ENCODE peak calls at places on chromosomes 7 and 10, in seven cellular contexts. One of them, this sample, is unnamed. For H3K4me1, the result is how much of the 10 kb centered on the place peaks cover.

GRCh38 chr10:79020605-79021004 is 48.2 kb upstream of the ZMIZ1 start:
- DNase-seq in A549: no peak
- DNase-seq in uterus: no peak
- DNase-seq in adrenal gland: no peak
- DNase-seq in esophagus squamous epithelium: no peak
- DNase-seq in testis: no peak
- DNase-seq in heart left ventricle: no peak
- DNase-seq in this sample: no peak

GRCh38 chr10:87952612-87953011 is 89.2 kb downstream of the PTEN start:
- DNase-seq in A549: no peak
- DNase-seq in uterus: no peak
- DNase-seq in adrenal gland: no peak
- DNase-seq in esophagus squamous epithelium: no peak
- DNase-seq in testis: no peak
- DNase-seq in heart left ventricle: no peak
- DNase-seq in this sample: no peak

GRCh38 chr10:5817322-5818047 is 4.3 kb upstream of the GDI2 start:
- DNase-seq in A549: no peak
- DNase-seq in uterus: no peak
- DNase-seq in adrenal gland: no peak
- DNase-seq in esophagus squamous epithelium: no peak
- DNase-seq in testis: no peak
- DNase-seq in heart left ventricle: no peak
- DNase-seq in this sample: no peak

GRCh38 chr7:80934286-80934685 is 15.4 kb upstream of the SEMA3C start:
- DNase-seq in A549: no peak
- DNase-seq in uterus: no peak
- DNase-seq in adrenal gland: no peak
- DNase-seq in esophagus squamous epithelium: no peak
- DNase-seq in testis: no peak
- DNase-seq in heart left ventricle: no peak
- DNase-seq in this sample: no peak

GRCh38 chr10:2508971-2509605 is 558.3 kb upstream of the PFKP start:
- DNase-seq in A549: no peak
- DNase-seq in uterus: no peak
- DNase-seq in adrenal gland: no peak
- DNase-seq in esophagus squamous epithelium: no peak
- DNase-seq in testis: no peak
- DNase-seq in heart left ventricle: no peak
- DNase-seq in this sample: no peak

GRCh38 chr7:32381024-32381601 is 109.1 kb downstream of the LSM5 start:
- DNase-seq in A549: no peak
- DNase-seq in uterus: no peak
- DNase-seq in adrenal gland: no peak
- DNase-seq in esophagus squamous epithelium: no peak
- DNase-seq in testis: no peak
- DNase-seq in heart left ventricle: no peak
- DNase-seq in this sample: peak

GRCh38 chr7:32299133-32299702 is 191.0 kb downstream of the LSM5 start:
- DNase-seq in A549: peak
- DNase-seq in uterus: peak
- DNase-seq in adrenal gland: peak
- DNase-seq in esophagus squamous epithelium: no peak
- DNase-seq in testis: peak
- DNase-seq in heart left ventricle: peak
- DNase-seq in this sample: no peak

GRCh38 chr7:44280993-44281721 is 44.2 kb downstream of the CAMK2B start:
- DNase-seq in A549: no peak
- DNase-seq in uterus: peak
- DNase-seq in adrenal gland: peak
- DNase-seq in esophagus squamous epithelium: no peak
- DNase-seq in testis: no peak
- DNase-seq in heart left ventricle: peak
- DNase-seq in this sample: no peak

GRCh38 chr10:73209705-73210104 is 37.4 kb downstream of the DNAJC9 start:
- DNase-seq in A549: no peak
- DNase-seq in uterus: no peak
- DNase-seq in adrenal gland: no peak
- DNase-seq in esophagus squamous epithelium: no peak
- DNase-seq in testis: no peak
- DNase-seq in heart left ventricle: no peak
- DNase-seq in this sample: no peak

DNA sequence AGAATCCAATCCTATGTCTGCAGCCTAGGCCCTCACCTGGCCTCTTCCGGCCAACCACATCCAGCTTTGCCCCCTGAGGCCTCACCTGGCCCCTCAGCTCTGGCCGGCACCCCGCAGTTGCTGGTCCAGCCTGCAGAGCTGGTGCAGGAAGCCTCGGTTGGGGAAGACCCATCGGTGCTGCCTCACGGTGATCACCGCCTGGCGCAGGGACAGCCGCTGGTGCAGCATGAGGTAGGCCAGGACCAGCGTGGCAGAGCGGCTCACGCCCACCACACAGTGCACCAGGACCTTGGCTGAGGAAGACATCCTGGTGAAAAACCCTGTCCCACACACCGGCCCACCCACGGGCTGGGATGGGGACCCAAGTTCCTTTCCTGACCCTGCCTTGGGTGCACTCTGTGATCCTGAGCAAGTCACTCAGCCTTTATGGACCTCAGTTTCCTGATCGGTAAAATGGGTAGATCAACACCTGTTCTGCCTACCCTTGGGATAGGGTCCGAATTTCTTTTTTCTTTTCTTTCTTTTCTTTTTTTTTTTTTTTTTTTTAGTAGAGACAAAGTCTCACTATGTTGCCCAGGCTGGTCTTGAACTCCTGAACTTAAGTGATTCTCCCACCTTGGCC is 5.8 kb upstream of the SAMD8 start:
- DNase-seq in A549: no peak
- DNase-seq in uterus: no peak
- DNase-seq in adrenal gland: no peak
- DNase-seq in esophagus squamous epithelium: no peak
- DNase-seq in testis: no peak
- DNase-seq in heart left ventricle: no peak
- DNase-seq in this sample: no peak
- H3K4me1 ChIP-seq in A549: under half
- H3K4me1 ChIP-seq in uterus: under half
- H3K4me1 ChIP-seq in adrenal gland: under half
- H3K4me1 ChIP-seq in esophagus squamous epithelium: under half
- H3K4me1 ChIP-seq in testis: under half
- H3K4me1 ChIP-seq in heart left ventricle: under half
- H3K4me1 ChIP-seq in this sample: under half

DNA sequence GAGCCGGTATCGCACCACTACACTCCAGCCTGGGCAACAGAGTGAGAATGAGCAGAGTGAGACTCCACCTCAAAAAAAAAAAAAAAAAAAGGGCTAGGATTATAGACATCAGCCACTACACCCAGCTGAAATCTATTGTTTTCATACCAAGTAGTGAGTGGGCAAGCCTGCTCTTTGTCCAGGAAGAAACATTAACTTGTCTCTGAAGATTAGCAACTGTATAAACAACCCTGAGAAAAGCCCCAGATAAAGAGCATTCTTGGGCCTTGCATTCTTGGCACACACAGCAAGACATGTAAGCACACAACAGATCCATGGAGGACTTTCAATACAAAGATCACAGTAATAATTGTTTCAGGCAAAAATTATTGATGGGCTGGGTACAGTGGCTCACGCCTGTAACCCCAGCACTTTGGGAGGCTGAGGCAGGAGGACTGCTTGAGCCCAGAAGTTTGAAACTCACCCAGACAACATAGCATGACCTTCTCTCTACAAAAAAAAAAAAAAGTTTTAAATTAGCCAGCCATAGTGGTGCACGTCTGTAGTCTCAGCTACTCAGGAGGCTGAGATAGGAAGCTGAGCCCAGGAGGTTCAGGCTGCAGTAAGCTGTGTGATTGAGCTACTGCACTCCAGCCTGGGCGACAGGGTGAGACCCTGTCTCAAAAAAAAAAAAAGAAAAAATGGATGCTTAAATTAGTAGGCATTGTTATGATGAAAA is 4.4 kb downstream of the PSPH start:
- DNase-seq in A549: no peak
- DNase-seq in uterus: no peak
- DNase-seq in adrenal gland: no peak
- DNase-seq in esophagus squamous epithelium: no peak
- DNase-seq in testis: peak
- DNase-seq in heart left ventricle: no peak
- DNase-seq in this sample: no peak
- TF ChIP-seq POLR2A in A549: no peak
- TF ChIP-seq POLR2A in uterus: no peak
- TF ChIP-seq POLR2A in adrenal gland: no peak
- TF ChIP-seq POLR2A in esophagus squamous epithelium: no peak
- TF ChIP-seq POLR2A in testis: no peak
- TF ChIP-seq POLR2A in heart left ventricle: no peak
- TF ChIP-seq POLR2A in this sample: no peak

DNA sequence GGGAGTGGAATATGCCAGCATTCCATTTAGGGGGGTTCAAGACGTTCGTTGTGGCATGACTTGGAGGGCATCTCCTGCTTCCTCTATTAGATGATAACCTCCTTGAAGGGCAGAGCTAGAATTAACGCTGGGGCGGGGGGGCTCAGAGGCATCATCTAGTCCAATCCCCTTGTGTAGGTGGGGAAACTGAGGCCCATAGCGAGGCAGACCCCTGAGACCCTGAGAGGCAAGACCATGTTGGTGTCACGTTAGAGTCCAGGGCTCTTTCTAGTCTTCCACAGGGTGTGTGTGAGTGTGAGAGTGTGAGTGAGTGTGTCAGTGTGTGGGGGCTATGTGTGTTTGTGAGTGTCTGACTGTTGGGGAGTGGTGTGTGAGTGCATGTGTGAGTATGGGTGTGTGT is 29.3 kb upstream of the NUB1 start:
- DNase-seq in A549: no peak
- DNase-seq in uterus: no peak
- DNase-seq in adrenal gland: no peak
- DNase-seq in esophagus squamous epithelium: no peak
- DNase-seq in testis: no peak
- DNase-seq in heart left ventricle: peak
- DNase-seq in this sample: no peak
- H3K4me1 ChIP-seq in A549: under half
- H3K4me1 ChIP-seq in uterus: under half
- H3K4me1 ChIP-seq in adrenal gland: under half
- H3K4me1 ChIP-seq in esophagus squamous epithelium: under half
- H3K4me1 ChIP-seq in testis: under half
- H3K4me1 ChIP-seq in heart left ventricle: under half
- H3K4me1 ChIP-seq in this sample: under half

DNA sequence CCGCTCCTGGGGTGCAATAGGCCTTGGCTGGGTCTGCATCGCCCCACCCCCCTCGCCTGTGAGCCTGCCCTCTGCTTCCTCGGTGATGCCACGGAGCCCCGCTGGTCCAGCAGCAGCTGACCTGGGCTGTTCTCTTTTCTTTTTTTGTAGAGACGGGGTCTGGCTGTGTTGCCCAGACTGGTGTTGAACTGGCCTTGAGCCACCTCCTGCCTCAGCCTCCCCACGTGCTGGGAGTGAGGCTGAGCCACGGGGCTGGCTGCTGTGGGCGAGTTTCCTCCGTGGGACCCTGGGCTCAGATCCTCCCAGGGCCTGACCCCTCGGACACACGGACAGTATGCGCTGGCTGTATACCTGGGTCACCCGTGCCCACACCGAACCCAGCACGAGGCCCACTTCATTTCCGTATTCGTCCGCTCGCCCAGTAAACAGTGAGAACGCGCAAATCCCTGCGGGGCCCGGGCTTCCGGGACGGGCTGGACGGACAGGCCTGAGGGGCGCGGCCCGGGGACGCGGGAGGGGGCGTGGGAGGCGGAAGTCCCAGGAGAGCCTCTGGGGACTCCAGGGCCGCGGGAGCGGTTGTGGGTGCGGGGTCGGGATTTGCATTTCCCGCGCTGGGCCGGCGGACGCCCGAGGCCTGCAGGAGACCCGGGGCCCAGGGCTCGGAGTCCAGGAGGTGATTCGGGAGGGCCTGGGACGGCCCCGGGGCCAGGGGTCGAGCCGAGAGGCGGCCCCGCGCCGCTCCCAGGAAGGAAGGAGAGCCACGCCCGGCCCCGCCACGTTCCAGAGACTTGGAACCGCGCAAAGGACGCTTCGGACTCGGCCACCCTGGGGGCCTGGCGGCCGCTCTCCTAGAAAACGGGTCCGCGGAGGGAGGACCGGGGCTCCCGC is 57.8 kb upstream of the DNAJB6 start:
- DNase-seq in A549: no peak
- DNase-seq in uterus: no peak
- DNase-seq in adrenal gland: peak
- DNase-seq in esophagus squamous epithelium: no peak
- DNase-seq in testis: peak
- DNase-seq in heart left ventricle: peak
- DNase-seq in this sample: no peak
- TF ChIP-seq POLR2A in A549: no peak
- TF ChIP-seq POLR2A in uterus: no peak
- TF ChIP-seq POLR2A in adrenal gland: no peak
- TF ChIP-seq POLR2A in esophagus squamous epithelium: peak
- TF ChIP-seq POLR2A in testis: no peak
- TF ChIP-seq POLR2A in heart left ventricle: peak
- TF ChIP-seq POLR2A in this sample: no peak